ENCODE peak calls at places on chromosomes 16 and 17, in ten cellular contexts. One of them, this sample, is unnamed. For H3K27me3, the result is how much of the 10 kb centered on the place peaks cover.

GRCh38 chr16:15752717-15753488 is 102.9 kb downstream of the NDE1 start:
- DNase-seq in left lung: no peak
- DNase-seq in dorsolateral prefrontal cortex: no peak
- DNase-seq in CD8-positive, alpha-beta T cell: no peak
- DNase-seq in tibial artery: no peak
- DNase-seq in mammary epithelial cell: no peak
- DNase-seq in AG04450: no peak
- DNase-seq in neural progenitor cell: no peak
- DNase-seq in IMR-90: no peak
- DNase-seq in PC-9: no peak
- DNase-seq in this sample: no peak

GRCh38 chr16:35425270-35425669 is 1965.9 kb downstream of the TP53TG3F start:
- DNase-seq in CD8-positive, alpha-beta T cell: no peak
- DNase-seq in dorsolateral prefrontal cortex: no peak
- DNase-seq in neural progenitor cell: no peak
- DNase-seq in mammary epithelial cell: no peak
- DNase-seq in left lung: no peak
- DNase-seq in AG04450: no peak
- DNase-seq in PC-9: no peak
- DNase-seq in tibial artery: no peak
- DNase-seq in IMR-90: no peak
- DNase-seq in this sample: no peak

GRCh38 chr17:47654991-47655390 is 5.3 kb downstream of the KPNB1 start:
- DNase-seq in neural progenitor cell: no peak
- DNase-seq in CD8-positive, alpha-beta T cell: no peak
- DNase-seq in left lung: no peak
- DNase-seq in dorsolateral prefrontal cortex: no peak
- DNase-seq in AG04450: no peak
- DNase-seq in PC-9: no peak
- DNase-seq in IMR-90: no peak
- DNase-seq in tibial artery: no peak
- DNase-seq in mammary epithelial cell: no peak
- DNase-seq in this sample: no peak

GRCh38 chr16:83648347-83648746 is 159.4 kb upstream of the HSBP1 start:
- DNase-seq in neural progenitor cell: no peak
- DNase-seq in CD8-positive, alpha-beta T cell: no peak
- DNase-seq in dorsolateral prefrontal cortex: no peak
- DNase-seq in tibial artery: no peak
- DNase-seq in left lung: no peak
- DNase-seq in IMR-90: no peak
- DNase-seq in AG04450: no peak
- DNase-seq in PC-9: no peak
- DNase-seq in mammary epithelial cell: no peak
- DNase-seq in this sample: no peak

GRCh38 chr17:27994586-27994985 is 47.9 kb upstream of the NLK start:
- DNase-seq in tibial artery: no peak
- DNase-seq in PC-9: no peak
- DNase-seq in AG04450: no peak
- DNase-seq in CD8-positive, alpha-beta T cell: no peak
- DNase-seq in neural progenitor cell: no peak
- DNase-seq in mammary epithelial cell: no peak
- DNase-seq in IMR-90: no peak
- DNase-seq in dorsolateral prefrontal cortex: no peak
- DNase-seq in left lung: no peak
- DNase-seq in this sample: no peak

GRCh38 chr17:28688481-28688880 is 23.2 kb downstream of the PROCA1 start:
- DNase-seq in left lung: no peak
- DNase-seq in tibial artery: no peak
- DNase-seq in neural progenitor cell: no peak
- DNase-seq in PC-9: no peak
- DNase-seq in dorsolateral prefrontal cortex: no peak
- DNase-seq in AG04450: no peak
- DNase-seq in CD8-positive, alpha-beta T cell: no peak
- DNase-seq in mammary epithelial cell: no peak
- DNase-seq in IMR-90: no peak
- DNase-seq in this sample: no peak

GRCh38 chr17:16935786-16936185 is 36.1 kb downstream of the TNFRSF13B start:
- DNase-seq in IMR-90: no peak
- DNase-seq in tibial artery: peak
- DNase-seq in neural progenitor cell: no peak
- DNase-seq in PC-9: no peak
- DNase-seq in AG04450: no peak
- DNase-seq in mammary epithelial cell: no peak
- DNase-seq in left lung: peak
- DNase-seq in CD8-positive, alpha-beta T cell: no peak
- DNase-seq in dorsolateral prefrontal cortex: peak
- DNase-seq in this sample: no peak

GRCh38 chr17:81967533-81968395 is 6.8 kb upstream of the NOTUM start:
- DNase-seq in PC-9: peak
- DNase-seq in IMR-90: peak
- DNase-seq in neural progenitor cell: peak
- DNase-seq in CD8-positive, alpha-beta T cell: peak
- DNase-seq in mammary epithelial cell: no peak
- DNase-seq in left lung: peak
- DNase-seq in AG04450: no peak
- DNase-seq in dorsolateral prefrontal cortex: peak
- DNase-seq in tibial artery: peak
- DNase-seq in this sample: no peak

GRCh38 chr17:72107100-72107499 is 13.7 kb upstream of the SOX9 start:
- DNase-seq in left lung: no peak
- DNase-seq in neural progenitor cell: peak
- DNase-seq in IMR-90: no peak
- DNase-seq in mammary epithelial cell: no peak
- DNase-seq in dorsolateral prefrontal cortex: no peak
- DNase-seq in AG04450: no peak
- DNase-seq in tibial artery: no peak
- DNase-seq in PC-9: no peak
- DNase-seq in CD8-positive, alpha-beta T cell: no peak
- DNase-seq in this sample: no peak

GRCh38 chr16:2988590-2989099 is 8.4 kb upstream of the PKMYT1 start:
- DNase-seq in IMR-90: no peak
- DNase-seq in AG04450: no peak
- DNase-seq in dorsolateral prefrontal cortex: no peak
- DNase-seq in PC-9: no peak
- DNase-seq in neural progenitor cell: no peak
- DNase-seq in tibial artery: no peak
- DNase-seq in mammary epithelial cell: no peak
- DNase-seq in left lung: no peak
- DNase-seq in CD8-positive, alpha-beta T cell: no peak
- DNase-seq in this sample: no peak

GRCh38 chr16:86508947-86509758 is 1.2 kb upstream of the FOXF1 start:
- DNase-seq in tibial artery: no peak
- DNase-seq in dorsolateral prefrontal cortex: no peak
- DNase-seq in left lung: peak
- DNase-seq in IMR-90: peak
- DNase-seq in neural progenitor cell: peak
- DNase-seq in PC-9: peak
- DNase-seq in mammary epithelial cell: peak
- DNase-seq in CD8-positive, alpha-beta T cell: no peak
- DNase-seq in AG04450: peak
- DNase-seq in this sample: peak

GRCh38 chr17:2064980-2065785 is 10.3 kb downstream of the HIC1 start:
- DNase-seq in left lung: no peak
- DNase-seq in CD8-positive, alpha-beta T cell: no peak
- DNase-seq in PC-9: no peak
- DNase-seq in mammary epithelial cell: no peak
- DNase-seq in dorsolateral prefrontal cortex: no peak
- DNase-seq in tibial artery: peak
- DNase-seq in neural progenitor cell: peak
- DNase-seq in AG04450: no peak
- DNase-seq in IMR-90: peak
- DNase-seq in this sample: no peak

GRCh38 chr17:33896309-33896708 is 358.8 kb upstream of the CCL2 start:
- DNase-seq in neural progenitor cell: no peak
- DNase-seq in tibial artery: no peak
- DNase-seq in dorsolateral prefrontal cortex: no peak
- DNase-seq in left lung: no peak
- DNase-seq in mammary epithelial cell: no peak
- DNase-seq in CD8-positive, alpha-beta T cell: no peak
- DNase-seq in AG04450: no peak
- DNase-seq in PC-9: no peak
- DNase-seq in IMR-90: no peak
- DNase-seq in this sample: no peak

GRCh38 chr17:79664925-79665738 is 54.3 kb upstream of the RBFOX3 start:
- DNase-seq in left lung: peak
- DNase-seq in PC-9: peak
- DNase-seq in mammary epithelial cell: peak
- DNase-seq in tibial artery: peak
- DNase-seq in IMR-90: no peak
- DNase-seq in CD8-positive, alpha-beta T cell: no peak
- DNase-seq in dorsolateral prefrontal cortex: peak
- DNase-seq in neural progenitor cell: peak
- DNase-seq in AG04450: no peak
- DNase-seq in this sample: peak

GRCh38 chr17:17081304-17081940 is 39.2 kb downstream of the MPRIP start:
- DNase-seq in AG04450: no peak
- DNase-seq in neural progenitor cell: no peak
- DNase-seq in left lung: peak
- DNase-seq in IMR-90: no peak
- DNase-seq in mammary epithelial cell: no peak
- DNase-seq in CD8-positive, alpha-beta T cell: no peak
- DNase-seq in tibial artery: no peak
- DNase-seq in dorsolateral prefrontal cortex: peak
- DNase-seq in PC-9: no peak
- DNase-seq in this sample: no peak

GRCh38 chr17:15361151-15361550 is 19.8 kb upstream of the TEKT3 start:
- DNase-seq in neural progenitor cell: no peak
- DNase-seq in AG04450: no peak
- DNase-seq in IMR-90: no peak
- DNase-seq in mammary epithelial cell: no peak
- DNase-seq in tibial artery: no peak
- DNase-seq in CD8-positive, alpha-beta T cell: no peak
- DNase-seq in left lung: no peak
- DNase-seq in dorsolateral prefrontal cortex: no peak
- DNase-seq in PC-9: no peak
- DNase-seq in this sample: no peak

GRCh38 chr17:19313746-19314651 is 48.5 kb downstream of the B9D1 start:
- DNase-seq in PC-9: no peak
- DNase-seq in neural progenitor cell: no peak
- DNase-seq in IMR-90: no peak
- DNase-seq in AG04450: no peak
- DNase-seq in tibial artery: no peak
- DNase-seq in dorsolateral prefrontal cortex: peak
- DNase-seq in mammary epithelial cell: peak
- DNase-seq in left lung: no peak
- DNase-seq in CD8-positive, alpha-beta T cell: no peak
- DNase-seq in this sample: peak
- H3K27me3 ChIP-seq in PC-9: under half
- H3K27me3 ChIP-seq in neural progenitor cell: under half
- H3K27me3 ChIP-seq in IMR-90: under half
- H3K27me3 ChIP-seq in AG04450: under half
- H3K27me3 ChIP-seq in tibial artery: under half
- H3K27me3 ChIP-seq in dorsolateral prefrontal cortex: under half
- H3K27me3 ChIP-seq in mammary epithelial cell: under half
- H3K27me3 ChIP-seq in left lung: under half
- H3K27me3 ChIP-seq in CD8-positive, alpha-beta T cell: under half
- H3K27me3 ChIP-seq in this sample: under half

GRCh38 chr17:77143306-77143705 is 2.5 kb downstream of the SEC14L1 start:
- DNase-seq in AG04450: no peak
- DNase-seq in CD8-positive, alpha-beta T cell: no peak
- DNase-seq in IMR-90: no peak
- DNase-seq in mammary epithelial cell: no peak
- DNase-seq in tibial artery: no peak
- DNase-seq in left lung: no peak
- DNase-seq in neural progenitor cell: no peak
- DNase-seq in PC-9: no peak
- DNase-seq in dorsolateral prefrontal cortex: no peak
- DNase-seq in this sample: no peak
- H3K27ac ChIP-seq in AG04450: no peak
- H3K27ac ChIP-seq in CD8-positive, alpha-beta T cell: no peak
- H3K27ac ChIP-seq in IMR-90: no peak
- H3K27ac ChIP-seq in mammary epithelial cell: no peak
- H3K27ac ChIP-seq in tibial artery: peak
- H3K27ac ChIP-seq in left lung: peak
- H3K27ac ChIP-seq in neural progenitor cell: no peak
- H3K27ac ChIP-seq in PC-9: no peak
- H3K27ac ChIP-seq in dorsolateral prefrontal cortex: peak
- H3K27ac ChIP-seq in this sample: no peak

GRCh38 chr17:4858068-4858879 is 25.1 kb downstream of the MINK1 start:
- DNase-seq in dorsolateral prefrontal cortex: peak
- DNase-seq in mammary epithelial cell: no peak
- DNase-seq in AG04450: no peak
- DNase-seq in PC-9: no peak
- DNase-seq in tibial artery: peak
- DNase-seq in left lung: no peak
- DNase-seq in neural progenitor cell: peak
- DNase-seq in IMR-90: no peak
- DNase-seq in CD8-positive, alpha-beta T cell: no peak
- DNase-seq in this sample: no peak
- H3K27me3 ChIP-seq in dorsolateral prefrontal cortex: under half
- H3K27me3 ChIP-seq in mammary epithelial cell: under half
- H3K27me3 ChIP-seq in AG04450: under half
- H3K27me3 ChIP-seq in PC-9: under half
- H3K27me3 ChIP-seq in tibial artery: under half
- H3K27me3 ChIP-seq in left lung: under half
- H3K27me3 ChIP-seq in neural progenitor cell: under half
- H3K27me3 ChIP-seq in IMR-90: under half
- H3K27me3 ChIP-seq in CD8-positive, alpha-beta T cell: under half
- H3K27me3 ChIP-seq in this sample: under half

GRCh38 chr16:4798456-4798855 is 3.3 kb downstream of the SMIM22 start:
- DNase-seq in AG04450: no peak
- DNase-seq in mammary epithelial cell: no peak
- DNase-seq in dorsolateral prefrontal cortex: no peak
- DNase-seq in IMR-90: no peak
- DNase-seq in CD8-positive, alpha-beta T cell: no peak
- DNase-seq in neural progenitor cell: no peak
- DNase-seq in left lung: no peak
- DNase-seq in tibial artery: no peak
- DNase-seq in PC-9: no peak
- DNase-seq in this sample: no peak
- H3K27ac ChIP-seq in AG04450: no peak
- H3K27ac ChIP-seq in mammary epithelial cell: no peak
- H3K27ac ChIP-seq in dorsolateral prefrontal cortex: peak
- H3K27ac ChIP-seq in IMR-90: no peak
- H3K27ac ChIP-seq in CD8-positive, alpha-beta T cell: no peak
- H3K27ac ChIP-seq in neural progenitor cell: no peak
- H3K27ac ChIP-seq in left lung: no peak
- H3K27ac ChIP-seq in tibial artery: no peak
- H3K27ac ChIP-seq in PC-9: no peak
- H3K27ac ChIP-seq in this sample: no peak

DNA sequence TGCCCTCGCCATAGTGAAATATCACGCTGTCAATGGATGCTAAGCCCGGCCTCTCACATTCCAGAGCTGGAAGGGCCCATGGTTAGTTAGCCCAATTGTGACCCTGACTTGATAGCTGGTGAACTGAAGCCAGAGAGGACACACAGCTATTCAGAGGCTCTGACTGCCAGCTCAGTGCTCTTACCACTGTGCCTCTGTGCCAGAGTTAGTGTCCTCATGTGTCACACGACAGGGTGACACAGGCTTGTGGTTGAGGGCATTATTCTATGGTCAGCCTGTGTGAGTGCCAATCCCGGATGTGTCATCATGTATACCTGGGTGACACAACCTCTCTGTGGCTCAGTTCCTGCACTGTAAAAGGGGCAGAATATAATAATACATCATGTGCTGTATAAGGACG is 2.5 kb upstream of the MT1X start:
- DNase-seq in CD8-positive, alpha-beta T cell: no peak
- DNase-seq in mammary epithelial cell: peak
- DNase-seq in AG04450: no peak
- DNase-seq in tibial artery: no peak
- DNase-seq in neural progenitor cell: no peak
- DNase-seq in dorsolateral prefrontal cortex: no peak
- DNase-seq in PC-9: peak
- DNase-seq in left lung: no peak
- DNase-seq in IMR-90: no peak
- DNase-seq in this sample: no peak
- H3K27me3 ChIP-seq in CD8-positive, alpha-beta T cell: under half
- H3K27me3 ChIP-seq in mammary epithelial cell: under half
- H3K27me3 ChIP-seq in AG04450: under half
- H3K27me3 ChIP-seq in tibial artery: under half
- H3K27me3 ChIP-seq in neural progenitor cell: half or more
- H3K27me3 ChIP-seq in dorsolateral prefrontal cortex: under half
- H3K27me3 ChIP-seq in PC-9: under half
- H3K27me3 ChIP-seq in left lung: under half
- H3K27me3 ChIP-seq in IMR-90: under half
- H3K27me3 ChIP-seq in this sample: under half